ENCODE peak calls at places on chromosomes 5 and 9, in six cellular contexts. S is hypothalamus, T is progenitor cell of endocrine pancreas, K is neural progenitor cell, B is GM12878, Y is NCI-H2171 treated with DMSO at 0.1 percent for 48 hours. G is an unnamed sample.

GRCh38 chr5:79330071-79330470 is 94.1 kb downstream of the JMY start:
- DNase-seq in S (no peak), T (no peak), K (no peak), B (no peak), Y (no peak), G (no peak)

GRCh38 chr9:97558701-97559101 is 57.2 kb downstream of the TMOD1 start:
- DNase-seq in S (no peak), T (no peak), K (no peak), B (no peak), Y (no peak), G (no peak)

GRCh38 chr5:83922699-83923098 is 202.0 kb upstream of the HAPLN1 start:
- DNase-seq in S (peak), T (no peak), K (no peak), B (no peak), Y (no peak), G (no peak)

GRCh38 chr9:87276327-87276841 is 221.3 kb upstream of the DAPK1 start:
- DNase-seq in S (no peak), T (no peak), K (no peak), B (peak), Y (no peak), G (no peak)

GRCh38 chr9:88691811-88692210 is 156.8 kb downstream of the NXNL2 start:
- DNase-seq in S (no peak), T (no peak), K (no peak), B (no peak), Y (no peak), G (no peak)

GRCh38 chr5:135737701-135738563 is 96.5 kb upstream of the SLC25A48 start:
- DNase-seq in S (no peak), T (no peak), K (no peak), B (no peak), Y (no peak), G (no peak)

GRCh38 chr5:31853398-31854135 is 214.6 kb downstream of the PDZD2 start:
- DNase-seq in S (no peak), T (no peak), K (peak), B (no peak), Y (no peak), G (no peak)

GRCh38 chr5:177361418-177362101 is 3.8 kb downstream of the RGS14 start:
- DNase-seq in S (no peak), T (no peak), K (no peak), B (no peak), Y (no peak), G (no peak)

GRCh38 chr5:173764321-173765029 is 123.7 kb upstream of the CPEB4 start:
- DNase-seq in S (peak), T (no peak), K (peak), B (no peak), Y (no peak), G (no peak)

GRCh38 chr9:35868972-35869371 is 1.2 kb downstream of the OR13J1 start:
- DNase-seq in S (no peak), T (no peak), K (no peak), B (no peak), Y (no peak), G (no peak)

GRCh38 chr9:89044881-89045280 is 53.6 kb downstream of the S1PR3 start:
- DNase-seq in S (no peak), T (no peak), K (no peak), B (no peak), Y (no peak), G (no peak)

GRCh38 chr9:122954253-122954691 is 13.5 kb downstream of the RABGAP1 start:
- DNase-seq in S (no peak), T (no peak), K (no peak), B (no peak), Y (no peak), G (no peak)

GRCh38 chr5:80760178-80760577 is 105.4 kb upstream of the DHFR start:
- DNase-seq in S (no peak), T (no peak), K (no peak), B (no peak), Y (no peak), G (no peak)

GRCh38 chr5:172866802-172867748 is 33.0 kb downstream of the ERGIC1 start:
- DNase-seq in S (peak), T (no peak), K (no peak), B (no peak), Y (no peak), G (no peak)

GRCh38 chr9:42388846-42389245 is 205.4 kb downstream of the SPATA31A6 start:
- DNase-seq in S (no peak), T (no peak), K (no peak), B (no peak), Y (no peak), G (no peak)

GRCh38 chr9:2087500-2088313 is 72.6 kb downstream of the SMARCA2 start:
- DNase-seq in S (no peak), T (no peak), K (peak), B (peak), Y (peak), G (no peak)

GRCh38 chr9:20593131-20593530 is 29.2 kb downstream of the MLLT3 start:
- DNase-seq in S (no peak), T (no peak), K (no peak), B (no peak), Y (no peak), G (no peak)

GRCh38 chr5:158707534-158707933 is 392.2 kb downstream of the EBF1 start:
- DNase-seq in S (no peak), T (no peak), K (no peak), B (no peak), Y (no peak), G (no peak)

GRCh38 chr5:65742565-65743231 is 20.7 kb downstream of the NLN start:
- DNase-seq in S (no peak), T (no peak), K (peak), B (peak), Y (peak), G (peak)

GRCh38 chr5:429453-430188 is 13.4 kb upstream of the EXOC3 start:
- DNase-seq in S (no peak), T (no peak), K (no peak), B (no peak), Y (peak), G (no peak)

GRCh38 chr5:74851026-74851425 is 15.2 kb downstream of the FAM169A start:
- DNase-seq in S (no peak), T (no peak), K (no peak), B (no peak), Y (no peak), G (no peak)

GRCh38 chr5:88826959-88827585 is 55.9 kb downstream of the MEF2C start:
- DNase-seq in S (no peak), T (no peak), K (no peak), B (peak), Y (no peak), G (peak)

GRCh38 chr9:35910613-35911488 is 1.6 kb downstream of the SPAAR start:
- DNase-seq in S (no peak), T (no peak), K (peak), B (no peak), Y (peak), G (peak)

GRCh38 chr5:64603676-64604075 is 86.6 kb upstream of the SHISAL2B start:
- DNase-seq in S (no peak), T (no peak), K (no peak), B (no peak), Y (no peak), G (no peak)

GRCh38 chr5:110769282-110769681 is 30.5 kb downstream of the SLC25A46 start:
- DNase-seq in S (no peak), T (no peak), K (no peak), B (no peak), Y (no peak), G (no peak)

GRCh38 chr9:130276121-130276520 is 10.6 kb downstream of the HMCN2 start:
- DNase-seq in S (no peak), T (no peak), K (no peak), B (no peak), Y (no peak), G (no peak)

GRCh38 chr5:56112526-56113121 is 117.9 kb upstream of the IL6ST start:
- DNase-seq in S (no peak), T (no peak), K (no peak), B (no peak), Y (peak), G (no peak)

GRCh38 chr5:149271717-149272558 is at the start of gene AFAP1L1:
- DNase-seq in S (peak), T (peak), K (peak), B (no peak), Y (peak), G (peak)

GRCh38 chr5:84397385-84397784 is 12.7 kb upstream of the EDIL3 start:
- DNase-seq in S (no peak), T (no peak), K (no peak), B (no peak), Y (no peak), G (no peak)

GRCh38 chr9:87184956-87185642 is 237.8 kb upstream of the GAS1 start:
- DNase-seq in S (no peak), T (no peak), K (no peak), B (no peak), Y (no peak), G (no peak)

GRCh38 chr9:136525841-136526499 is 19.9 kb downstream of the NOTCH1 start:
- DNase-seq in S (peak), T (no peak), K (peak), B (no peak), Y (peak), G (no peak)

GRCh38 chr9:79644601-79645000 is 72.8 kb downstream of the TLE4 start:
- DNase-seq in S (no peak), T (no peak), K (no peak), B (no peak), Y (no peak), G (no peak)

GRCh38 chr5:125467222-125467621 is 720.8 kb upstream of the ZNF608 start:
- DNase-seq in S (no peak), T (no peak), K (no peak), B (no peak), Y (no peak), G (no peak)

GRCh38 chr5:101995585-101995984 is 300.5 kb downstream of the SLCO4C1 start:
- DNase-seq in S (no peak), T (no peak), K (no peak), B (no peak), Y (no peak), G (no peak)

G was measured in endothelial cell.